ENCODE peak calls at places on chromosomes 7 and 10, in nine cellular contexts. M is H9; K is endodermal cell; D is uterus; H is ovary; Q is AG04450; P is breast epithelium; I is CD8-positive, alpha-beta memory T cell; V is tibial nerve. G is an unnamed sample.

GRCh38 chr10:83680470-83680891 is 458.8 kb upstream of the GHITM start:
- DNase-seq in M (no peak), K (no peak), D (no peak), H (no peak), Q (no peak), P (no peak), I (no peak), V (no peak), G (no peak)

GRCh38 chr7:157771-158251 is 34.6 kb upstream of the FAM20C start:
- DNase-seq in M (no peak), K (no peak), D (no peak), H (peak), Q (no peak), P (no peak), I (no peak), V (no peak), G (no peak)

GRCh38 chr10:126133906-126134703 is 237.7 kb downstream of the FANK1 start:
- DNase-seq in M (no peak), K (no peak), D (no peak), H (no peak), Q (peak), P (no peak), I (no peak), V (no peak), G (no peak)

GRCh38 chr7:157299613-157300405 is 37.0 kb upstream of the DNAJB6 start:
- DNase-seq in M (no peak), K (peak), D (no peak), H (no peak), Q (no peak), P (no peak), I (no peak), V (no peak), G (no peak)

GRCh38 chr7:154794147-154794780 is 208.7 kb downstream of the PAXIP1 start:
- DNase-seq in M (peak), K (peak), D (no peak), H (no peak), Q (no peak), P (no peak), I (no peak), V (no peak), G (no peak)

GRCh38 chr7:123367508-123368122 is 166.8 kb downstream of the IQUB start:
- DNase-seq in M (no peak), K (peak), D (no peak), H (no peak), Q (no peak), P (no peak), I (no peak), V (no peak), G (no peak)

GRCh38 chr7:139543801-139544603 is 20.5 kb downstream of the CLEC2L start:
- DNase-seq in M (peak), K (peak), D (no peak), H (no peak), Q (no peak), P (no peak), I (no peak), V (no peak), G (no peak)

GRCh38 chr7:1248077-1248458 is 15.4 kb downstream of the UNCX start:
- DNase-seq in M (no peak), K (peak), D (no peak), H (no peak), Q (no peak), P (no peak), I (no peak), V (no peak), G (no peak)

GRCh38 chr7:40199076-40199802 is 64.4 kb downstream of the SUGCT start:
- DNase-seq in M (no peak), K (no peak), D (no peak), H (no peak), Q (peak), P (no peak), I (no peak), V (no peak), G (no peak)

GRCh38 chr7:20395094-20395493 is 64.4 kb downstream of the ITGB8 start:
- DNase-seq in M (no peak), K (no peak), D (no peak), H (no peak), Q (no peak), P (no peak), I (no peak), V (no peak), G (no peak)
- H3K27ac ChIP-seq in M (no peak), K (no peak), D (no peak), H (no peak), Q (no peak), P (no peak), I (no peak), V (no peak), G (no peak)

GRCh38 chr7:102398543-102398942 is 2.4 kb downstream of the PRKRIP1 start:
- DNase-seq in M (no peak), K (no peak), D (no peak), H (no peak), Q (no peak), P (no peak), I (no peak), V (no peak), G (no peak)
- H3K27ac ChIP-seq in M (no peak), K (no peak), D (no peak), H (no peak), Q (no peak), P (no peak), I (no peak), V (no peak), G (no peak)

GRCh38 chr10:71587941-71588573 is 131.5 kb downstream of the C10orf105 start:
- DNase-seq in M (no peak), K (no peak), D (no peak), H (no peak), Q (no peak), P (no peak), I (no peak), V (no peak), G (no peak)

GRCh38 chr10:71589617-71590551 is 129.7 kb downstream of the C10orf105 start:
- DNase-seq in M (no peak), K (no peak), D (no peak), H (no peak), Q (no peak), P (no peak), I (no peak), V (peak), G (no peak)

GRCh38 chr10:71588685-71589084 is 130.9 kb downstream of the C10orf105 start:
- DNase-seq in M (no peak), K (no peak), D (no peak), H (no peak), Q (no peak), P (no peak), I (no peak), V (no peak), G (no peak)

GRCh38 chr10:71594934-71595571 is 124.5 kb downstream of the C10orf105 start:
- DNase-seq in M (no peak), K (no peak), D (no peak), H (no peak), Q (no peak), P (no peak), I (no peak), V (no peak), G (no peak)

DNA sequence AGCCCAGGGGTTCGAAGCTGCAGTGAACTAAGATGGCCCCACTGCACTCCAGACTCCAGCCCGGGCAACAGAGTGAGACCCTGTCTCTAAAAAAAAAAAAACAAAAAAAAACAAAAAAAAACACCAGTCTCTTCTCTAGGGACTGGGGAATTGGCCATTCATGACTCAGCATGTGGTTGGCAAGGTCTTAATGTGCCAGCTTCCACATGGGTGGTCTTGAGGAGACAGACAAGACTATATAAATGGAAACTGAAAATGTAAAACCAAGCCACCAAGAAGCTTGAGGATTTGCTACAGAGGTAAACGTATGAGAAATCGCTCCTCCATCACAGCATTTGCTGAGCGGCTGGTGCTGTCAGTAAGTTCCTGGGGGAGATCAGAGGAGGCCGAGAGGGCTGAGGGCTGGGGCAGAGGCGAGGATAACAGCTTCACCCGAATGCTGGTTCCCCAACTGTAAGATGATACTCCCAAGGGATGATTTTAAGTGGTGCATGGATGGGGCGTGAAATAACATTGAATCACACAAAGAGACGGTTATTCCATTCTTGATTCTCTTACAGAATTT is 128.7 kb downstream of the C10orf105 start:
- DNase-seq in M (no peak), K (peak), D (no peak), H (no peak), Q (no peak), P (no peak), I (no peak), V (no peak), G (no peak)
- H3K27ac ChIP-seq in M (no peak), K (no peak), D (no peak), H (no peak), Q (no peak), P (no peak), I (no peak), V (no peak), G (no peak)

GRCh38 chr7:50666124-50666496 is 100.9 kb upstream of the DDC start:
- DNase-seq in M (no peak), K (no peak), D (no peak), H (no peak), Q (no peak), P (no peak), I (no peak), V (no peak), G (no peak)

GRCh38 chr7:50665403-50666123 is 100.4 kb upstream of the DDC start:
- DNase-seq in M (no peak), K (no peak), D (no peak), H (no peak), Q (no peak), P (no peak), I (no peak), V (no peak), G (no peak)

GRCh38 chr7:50667789-50668226 is 102.6 kb upstream of the DDC start:
- DNase-seq in M (no peak), K (no peak), D (peak), H (no peak), Q (no peak), P (no peak), I (no peak), V (no peak), G (no peak)

GRCh38 chr7:50664937-50665336 is 99.7 kb upstream of the DDC start:
- DNase-seq in M (no peak), K (no peak), D (no peak), H (no peak), Q (no peak), P (no peak), I (no peak), V (no peak), G (no peak)

GRCh38 chr7:50667338-50667737 is 102.1 kb upstream of the DDC start:
- DNase-seq in M (no peak), K (no peak), D (peak), H (peak), Q (no peak), P (no peak), I (no peak), V (no peak), G (no peak)
- H3K27ac ChIP-seq in M (no peak), K (no peak), D (peak), H (peak), Q (no peak), P (peak), I (no peak), V (no peak), G (no peak)

GRCh38 chr7:120874722-120875121 is 16.8 kb upstream of the TSPAN12 start:
- DNase-seq in M (no peak), K (no peak), D (no peak), H (no peak), Q (no peak), P (no peak), I (no peak), V (no peak), G (no peak)
- H3K27ac ChIP-seq in M (no peak), K (no peak), D (no peak), H (no peak), Q (no peak), P (no peak), I (no peak), V (no peak), G (no peak)

GRCh38 chr7:99097730-99098129 is 46.2 kb downstream of the SMURF1 start:
- DNase-seq in M (no peak), K (no peak), D (no peak), H (no peak), Q (no peak), P (no peak), I (no peak), V (no peak), G (no peak)
- H3K27ac ChIP-seq in M (no peak), K (no peak), D (no peak), H (no peak), Q (no peak), P (peak), I (no peak), V (peak), G (no peak)

GRCh38 chr10:77182803-77183202 is 454.8 kb downstream of the KCNMA1 start:
- DNase-seq in M (no peak), K (no peak), D (no peak), H (no peak), Q (no peak), P (no peak), I (no peak), V (no peak), G (no peak)
- H3K27ac ChIP-seq in M (no peak), K (no peak), D (peak), H (no peak), Q (no peak), P (no peak), I (no peak), V (no peak), G (no peak)

GRCh38 chr10:10295537-10295936 is 722.1 kb upstream of the CELF2 start:
- DNase-seq in M (no peak), K (no peak), D (no peak), H (no peak), Q (no peak), P (no peak), I (no peak), V (no peak), G (no peak)

GRCh38 chr10:10293431-10293830 is 724.2 kb upstream of the CELF2 start:
- DNase-seq in M (peak), K (peak), D (peak), H (peak), Q (no peak), P (no peak), I (no peak), V (no peak), G (no peak)

GRCh38 chr10:10294801-10295515 is 722.7 kb upstream of the CELF2 start:
- DNase-seq in M (no peak), K (peak), D (no peak), H (no peak), Q (no peak), P (no peak), I (no peak), V (no peak), G (no peak)
- H3K27ac ChIP-seq in M (no peak), K (peak), D (no peak), H (no peak), Q (no peak), P (no peak), I (no peak), V (no peak), G (no peak)

GRCh38 chr7:135664046-135664589 is 1.8 kb downstream of the STMP1 start:
- DNase-seq in M (no peak), K (no peak), D (no peak), H (no peak), Q (no peak), P (no peak), I (no peak), V (no peak), G (no peak)
- H3K27ac ChIP-seq in M (no peak), K (no peak), D (peak), H (no peak), Q (peak), P (no peak), I (peak), V (no peak), G (no peak)

GRCh38 chr7:105106473-105106872 is 92.5 kb downstream of the KMT2E start:
- DNase-seq in M (no peak), K (no peak), D (no peak), H (no peak), Q (no peak), P (no peak), I (no peak), V (no peak), G (no peak)

GRCh38 chr7:105101864-105102263 is 87.9 kb downstream of the KMT2E start:
- DNase-seq in M (no peak), K (no peak), D (no peak), H (no peak), Q (no peak), P (no peak), I (no peak), V (no peak), G (no peak)

GRCh38 chr7:105107458-105107857 is 93.5 kb downstream of the KMT2E start:
- DNase-seq in M (no peak), K (no peak), D (no peak), H (no peak), Q (no peak), P (no peak), I (no peak), V (no peak), G (no peak)

GRCh38 chr7:105098863-105099515 is 85.0 kb downstream of the KMT2E start:
- DNase-seq in M (no peak), K (no peak), D (no peak), H (no peak), Q (no peak), P (no peak), I (no peak), V (no peak), G (no peak)

DNA sequence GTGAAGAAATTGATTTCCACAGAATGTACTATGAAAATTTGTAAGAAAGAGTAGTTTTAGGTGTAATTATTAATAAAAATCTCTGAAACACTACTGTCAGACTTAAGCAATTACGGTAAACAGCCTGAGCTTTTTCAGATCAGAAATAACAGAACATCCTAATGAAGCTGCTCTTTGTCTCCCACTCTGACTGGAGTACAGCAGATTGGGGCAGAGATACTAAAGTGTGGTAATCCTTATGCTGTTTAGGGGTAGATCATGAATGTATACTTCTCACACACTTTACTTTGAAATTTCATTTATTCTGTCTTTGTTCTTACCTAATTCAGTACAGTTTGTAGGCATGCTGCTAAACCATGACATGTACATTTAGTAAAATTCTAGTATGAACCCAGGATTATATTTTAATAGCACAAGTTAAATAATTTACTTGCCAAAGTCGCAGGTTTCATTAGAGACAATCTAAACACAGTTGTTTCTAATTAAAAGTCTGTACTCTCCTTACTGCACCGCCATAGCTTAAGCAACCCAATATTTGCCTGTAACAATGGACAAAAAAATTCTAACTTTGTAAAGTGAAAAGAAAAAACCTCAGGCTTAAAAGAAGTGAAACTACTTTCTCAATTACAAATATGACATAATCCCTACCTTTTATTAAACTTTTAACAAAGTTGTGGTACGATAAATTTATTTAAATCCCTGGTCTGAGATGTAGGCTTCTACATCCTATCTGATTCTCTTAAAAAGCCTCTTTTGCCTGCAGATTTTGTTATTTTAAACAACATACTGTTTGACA is 88.8 kb downstream of the KMT2E start:
- DNase-seq in M (no peak), K (no peak), D (no peak), H (no peak), Q (no peak), P (no peak), I (no peak), V (no peak), G (no peak)
- H3K27ac ChIP-seq in M (no peak), K (no peak), D (no peak), H (no peak), Q (no peak), P (no peak), I (no peak), V (no peak), G (no peak)